ENCODE peak calls at places on chromosomes 6 and 20, in eight cellular contexts. F is left ventricle myocardium inferior, M is tibial nerve, Q is breast epithelium, A is vagina, E is MM.1S, B is right cardiac atrium, H is A673. R is an unnamed sample. For H3K4me1 and H3K27me3, the result is how much of the 10 kb centered on the place peaks cover.

GRCh38 chr6:111922454-111923297 is 49.4 kb upstream of the FYN start:
- DNase-seq in E (no peak), B (no peak), F (no peak), M (peak), A (no peak), Q (no peak), H (peak), R (no peak)

GRCh38 chr6:143205983-143206382 is 145.3 kb downstream of the AIG1 start:
- DNase-seq in Q (no peak), B (no peak), H (no peak), M (no peak), A (no peak), E (no peak), F (no peak), R (no peak)

GRCh38 chr6:10386260-10386659 is 28.6 kb downstream of the TFAP2A start:
- DNase-seq in E (no peak), H (no peak), B (no peak), M (no peak), F (no peak), Q (no peak), A (no peak), R (no peak)

GRCh38 chr6:83215131-83216047 is 22.2 kb downstream of the RWDD2A start:
- DNase-seq in A (no peak), Q (peak), B (peak), E (peak), M (peak), H (peak), F (peak), R (peak)

GRCh38 chr6:144467153-144467762 is 182.1 kb downstream of the UTRN start:
- DNase-seq in Q (no peak), F (no peak), A (no peak), B (no peak), E (no peak), H (no peak), M (no peak), R (no peak)

GRCh38 chr20:25103526-25103925 is 21.6 kb upstream of the VSX1 start:
- DNase-seq in H (no peak), E (no peak), A (no peak), M (no peak), F (no peak), B (no peak), Q (no peak), R (no peak)

GRCh38 chr20:50625986-50626677 is 65.2 kb downstream of the RIPOR3 start:
- DNase-seq in B (peak), Q (no peak), M (peak), H (peak), A (no peak), E (no peak), F (peak), R (no peak)

GRCh38 chr20:52049001-52049731 is 142.4 kb downstream of the ZFP64 start:
- DNase-seq in A (no peak), H (no peak), Q (no peak), B (no peak), E (no peak), F (no peak), M (no peak), R (no peak)

GRCh38 chr20:36969478-36970186 is 18.1 kb upstream of the SAMHD1 start:
- DNase-seq in H (no peak), A (no peak), F (no peak), E (peak), Q (no peak), M (no peak), B (no peak), R (no peak)

GRCh38 chr6:11754625-11755289 is 23.8 kb downstream of the ADTRP start:
- DNase-seq in B (no peak), E (no peak), H (no peak), Q (no peak), A (no peak), M (no peak), F (no peak), R (no peak)

GRCh38 chr6:11756726-11757125 is 21.9 kb downstream of the ADTRP start:
- DNase-seq in A (no peak), F (no peak), H (no peak), E (no peak), B (no peak), Q (no peak), M (no peak), R (no peak)

GRCh38 chr6:11753798-11754197 is 24.8 kb downstream of the ADTRP start:
- DNase-seq in A (no peak), H (no peak), B (no peak), E (no peak), M (no peak), Q (no peak), F (no peak), R (no peak)

GRCh38 chr6:11755725-11756124 is 22.9 kb downstream of the ADTRP start:
- DNase-seq in A (no peak), Q (no peak), E (no peak), M (no peak), B (no peak), H (no peak), F (no peak), R (no peak)

DNA sequence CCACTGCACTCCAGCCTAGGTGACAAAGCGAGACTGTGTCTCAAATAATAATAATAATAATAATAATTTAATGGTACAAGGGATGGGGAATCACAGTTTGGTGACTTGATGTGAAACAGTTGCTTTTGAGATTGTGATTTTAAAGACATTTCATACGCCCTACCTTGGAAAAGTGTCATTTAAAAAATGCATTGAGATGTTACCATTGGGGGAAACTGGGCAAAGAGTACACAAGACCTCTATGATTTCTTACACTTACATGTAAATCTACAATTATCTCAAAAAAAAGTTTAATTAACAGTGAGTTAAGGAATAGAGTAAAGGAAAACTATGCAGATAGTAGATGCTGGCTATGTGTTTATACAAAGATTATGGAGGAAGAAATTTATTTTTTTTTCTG is 22.3 kb downstream of the ADTRP start:
- DNase-seq in E (no peak), A (no peak), F (no peak), B (no peak), H (no peak), Q (no peak), M (no peak), R (no peak)
- H3K4me1 ChIP-seq in E (under half), A (under half), F (under half), B (under half), H (under half), Q (under half), M (under half), R (under half)

DNA sequence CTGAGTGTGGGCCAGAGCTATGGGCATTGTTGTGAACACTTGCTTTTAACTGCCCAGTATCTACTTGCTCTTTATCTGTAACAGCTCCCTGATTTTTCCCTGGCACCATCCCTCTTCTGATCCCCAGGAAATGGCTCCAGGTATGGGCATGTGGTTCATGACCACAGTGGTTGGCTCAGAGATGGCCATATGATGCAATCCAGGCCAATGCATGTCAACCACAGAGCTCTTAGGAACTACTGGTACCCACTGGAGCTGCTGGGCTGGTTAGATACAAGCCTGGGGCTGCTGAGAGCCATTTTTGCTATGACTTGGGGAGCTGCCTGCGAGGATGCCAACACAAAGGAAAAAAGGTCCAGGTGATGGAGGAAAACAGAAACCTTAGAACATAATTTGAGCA is 55.6 kb downstream of the KCNB1 start:
- DNase-seq in Q (peak), B (no peak), H (no peak), E (no peak), M (no peak), F (no peak), A (no peak), R (no peak)
- H3K27me3 ChIP-seq in Q (under half), B (under half), H (under half), E (under half), M (under half), F (under half), A (under half), R (under half)

GRCh38 chr6:53312355-53312754 is 36.4 kb downstream of the ELOVL5 start:
- DNase-seq in M (no peak), F (no peak), E (no peak), A (no peak), Q (no peak), B (no peak), H (no peak), R (no peak)
- H3K4me1 ChIP-seq in M (under half), F (half or more), E (under half), A (under half), Q (under half), B (under half), H (under half), R (half or more)

GRCh38 chr6:168098431-168098861 is 19.4 kb upstream of the FRMD1 start:
- DNase-seq in A (no peak), M (no peak), F (peak), E (no peak), B (peak), Q (no peak), H (no peak), R (no peak)
- H3K27me3 ChIP-seq in A (under half), M (under half), F (under half), E (under half), B (under half), Q (under half), H (under half), R (under half)

GRCh38 chr20:33781133-33781532 is 30.0 kb upstream of the CHMP4B start:
- DNase-seq in E (no peak), A (no peak), F (no peak), Q (no peak), H (no peak), B (no peak), M (no peak), R (no peak)

GRCh38 chr20:33781945-33782344 is 29.2 kb upstream of the CHMP4B start:
- DNase-seq in F (no peak), H (no peak), B (no peak), M (no peak), Q (no peak), E (no peak), A (no peak), R (no peak)

GRCh38 chr20:33783818-33784217 is 27.3 kb upstream of the CHMP4B start:
- DNase-seq in Q (no peak), A (no peak), F (no peak), M (no peak), E (no peak), H (no peak), B (no peak), R (no peak)

GRCh38 chr20:33784225-33784624 is 26.9 kb upstream of the CHMP4B start:
- DNase-seq in A (no peak), E (no peak), F (no peak), M (no peak), B (no peak), Q (no peak), H (no peak), R (no peak)

DNA sequence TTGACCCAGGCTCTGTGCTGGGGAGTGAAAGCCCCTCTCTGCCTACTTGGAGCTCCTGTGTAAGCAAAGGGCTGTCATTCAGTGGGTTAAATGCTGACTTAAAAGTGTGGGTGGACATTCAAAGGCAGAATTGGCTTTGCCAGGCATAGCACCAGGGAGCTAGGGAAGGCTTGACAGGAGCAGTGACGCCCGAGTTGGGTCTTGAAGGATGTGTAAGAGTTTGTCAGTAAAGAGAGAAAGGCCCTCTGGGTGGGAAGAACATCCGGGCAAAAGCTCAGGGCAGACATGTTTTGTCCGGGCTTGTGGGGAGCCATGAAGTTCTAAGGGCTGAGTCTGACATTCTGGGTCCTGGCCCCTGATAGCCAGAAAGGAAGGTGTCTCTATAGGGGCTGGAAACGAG is 27.9 kb upstream of the CHMP4B start:
- DNase-seq in A (no peak), E (no peak), M (no peak), F (no peak), H (no peak), B (no peak), Q (no peak), R (no peak)
- H3K4me1 ChIP-seq in A (under half), E (under half), M (under half), F (under half), H (under half), B (under half), Q (under half), R (under half)

GRCh38 chr20:62308102-62308822 is 5.5 kb downstream of the ADRM1 start:
- DNase-seq in E (no peak), H (no peak), M (no peak), B (no peak), Q (no peak), A (no peak), F (no peak), R (no peak)

GRCh38 chr20:62309198-62309944 is 6.6 kb downstream of the ADRM1 start:
- DNase-seq in H (no peak), B (no peak), Q (no peak), M (no peak), A (no peak), F (no peak), E (no peak), R (no peak)

GRCh38 chr20:62311150-62311549 is 8.4 kb downstream of the ADRM1 start:
- DNase-seq in H (no peak), B (no peak), E (no peak), Q (no peak), F (no peak), A (no peak), M (no peak), R (no peak)

GRCh38 chr20:62310757-62311121 is 7.9 kb downstream of the ADRM1 start:
- DNase-seq in M (no peak), A (no peak), E (no peak), B (no peak), Q (no peak), F (no peak), H (no peak), R (no peak)

DNA sequence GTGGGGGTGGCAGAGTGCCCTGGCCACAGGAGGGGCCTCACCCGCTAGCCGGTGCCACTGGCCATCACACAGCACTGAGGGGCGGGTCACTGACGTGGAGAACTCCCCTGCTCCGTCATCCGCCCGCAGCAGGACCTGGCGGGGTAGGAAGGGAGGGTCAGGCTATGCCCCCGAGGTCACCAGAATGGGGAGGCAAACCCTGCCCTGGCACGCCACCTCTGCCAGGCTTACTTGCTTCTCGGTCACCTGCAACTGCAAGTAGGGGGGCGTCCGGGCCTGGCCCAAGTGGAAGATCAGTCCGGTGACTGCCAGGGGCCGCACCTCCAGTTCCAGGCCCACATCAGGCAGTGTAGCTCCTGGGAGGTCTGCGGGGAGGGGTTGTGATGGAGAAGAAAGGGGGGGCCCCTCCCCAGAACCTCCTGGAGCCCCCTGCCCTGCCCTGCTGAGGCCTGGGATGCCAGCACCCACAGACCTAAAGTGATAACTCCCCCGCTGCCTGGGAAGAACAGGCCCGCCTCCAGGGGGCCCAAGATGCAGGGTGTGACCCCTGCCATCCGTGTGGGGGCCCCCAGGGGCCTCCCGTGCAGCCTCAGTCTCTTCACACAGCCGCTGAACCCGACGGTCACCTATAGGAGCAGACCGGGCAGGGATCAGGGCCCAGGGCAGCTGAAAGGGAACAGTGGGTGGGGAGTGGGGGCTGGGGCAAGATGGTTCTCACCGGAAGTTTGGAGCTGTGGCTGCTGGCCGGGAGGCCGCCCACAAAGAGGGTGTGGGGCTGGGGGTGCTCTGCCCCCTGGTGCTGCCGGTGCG is 7.4 kb downstream of the ADRM1 start:
- DNase-seq in Q (no peak), B (no peak), A (no peak), E (no peak), F (no peak), H (no peak), M (no peak), R (no peak)
- H3K27me3 ChIP-seq in Q (under half), B (under half), A (under half), E (under half), F (under half), H (under half), M (under half), R (under half)